ENCODE peak calls at places on chromosomes 13 and 19, in four cellular contexts. One of them, this sample, is unnamed.

GRCh38 chr13:23673867-23674605 is 103.8 kb downstream of the TNFRSF19 start:
- DNase-seq in tibial nerve: no peak
- DNase-seq in cardiac muscle cell: no peak
- DNase-seq in MM.1S: no peak
- DNase-seq in this sample: no peak

GRCh38 chr13:45658586-45659235 is 43.2 kb upstream of the ERICH6B start:
- DNase-seq in tibial nerve: no peak
- DNase-seq in cardiac muscle cell: no peak
- DNase-seq in MM.1S: no peak
- DNase-seq in this sample: no peak

GRCh38 chr13:27658569-27658968 is 36.9 kb downstream of the POLR1D start:
- DNase-seq in MM.1S: no peak
- DNase-seq in cardiac muscle cell: no peak
- DNase-seq in tibial nerve: no peak
- DNase-seq in this sample: no peak

GRCh38 chr13:93690139-93690538 is 463.5 kb downstream of the GPC6 start:
- DNase-seq in MM.1S: peak; percentile 23
- DNase-seq in tibial nerve: no peak
- DNase-seq in cardiac muscle cell: peak; percentile 75
- DNase-seq in this sample: peak; percentile 2

GRCh38 chr19:43774103-43774939 is 6.5 kb downstream of the KCNN4 start:
- DNase-seq in cardiac muscle cell: peak; percentile 86
- DNase-seq in MM.1S: no peak
- DNase-seq in tibial nerve: no peak
- DNase-seq in this sample: no peak

GRCh38 chr13:57918913-57919312 is 287.4 kb downstream of the PCDH17 start:
- DNase-seq in tibial nerve: no peak
- DNase-seq in MM.1S: no peak
- DNase-seq in cardiac muscle cell: peak; percentile 15
- DNase-seq in this sample: no peak

GRCh38 chr19:11963566-11964355 is 1.1 kb upstream of the ZNF763 start:
- DNase-seq in MM.1S: peak; percentile 68
- DNase-seq in cardiac muscle cell: peak; percentile 87
- DNase-seq in tibial nerve: peak; percentile 71
- DNase-seq in this sample: peak; percentile 62

GRCh38 chr19:6126335-6126974 is 9.0 kb upstream of the ACSBG2 start:
- DNase-seq in MM.1S: peak; percentile 65
- DNase-seq in cardiac muscle cell: peak; percentile 41
- DNase-seq in tibial nerve: no peak
- DNase-seq in this sample: peak; percentile 9

GRCh38 chr13:39509616-39510015 is 93.4 kb downstream of the LHFPL6 start:
- DNase-seq in MM.1S: no peak
- DNase-seq in cardiac muscle cell: no peak
- DNase-seq in tibial nerve: no peak
- DNase-seq in this sample: no peak

GRCh38 chr19:9323557-9323918 is 441 bp upstream of the ZNF559 start:
- DNase-seq in MM.1S: peak; percentile 86
- DNase-seq in cardiac muscle cell: peak; percentile 48
- DNase-seq in tibial nerve: peak; percentile 25
- DNase-seq in this sample: no peak

GRCh38 chr19:13850910-13851753 is 25.8 kb upstream of the NANOS3 start:
- DNase-seq in MM.1S: no peak
- DNase-seq in tibial nerve: peak; percentile 80
- DNase-seq in cardiac muscle cell: no peak
- DNase-seq in this sample: peak; percentile 50

GRCh38 chr13:113855931-113856715 is 7.8 kb downstream of the GAS6 start:
- DNase-seq in tibial nerve: no peak
- DNase-seq in MM.1S: peak; percentile 30
- DNase-seq in cardiac muscle cell: no peak
- DNase-seq in this sample: no peak

GRCh38 chr19:5826531-5827341 is 12.8 kb downstream of the FUT6 start:
- DNase-seq in MM.1S: peak; percentile 94
- DNase-seq in cardiac muscle cell: peak; percentile 90
- DNase-seq in tibial nerve: no peak
- DNase-seq in this sample: no peak

GRCh38 chr19:48741222-48741999 is 1.0 kb upstream of the RASIP1 start:
- DNase-seq in MM.1S: no peak
- DNase-seq in cardiac muscle cell: peak; percentile 32
- DNase-seq in tibial nerve: no peak
- DNase-seq in this sample: peak; percentile 62

GRCh38 chr13:46810440-46810839 is 13.5 kb upstream of the ESD start:
- DNase-seq in tibial nerve: no peak
- DNase-seq in cardiac muscle cell: no peak
- DNase-seq in MM.1S: no peak
- DNase-seq in this sample: no peak

GRCh38 chr13:63085851-63086250 is 1670.2 kb upstream of the PCDH20 start:
- DNase-seq in tibial nerve: no peak
- DNase-seq in cardiac muscle cell: no peak
- DNase-seq in MM.1S: no peak
- DNase-seq in this sample: no peak

GRCh38 chr13:31168736-31169135 is 7.0 kb upstream of the HSPH1 start:
- DNase-seq in tibial nerve: no peak
- DNase-seq in cardiac muscle cell: no peak
- DNase-seq in MM.1S: no peak
- DNase-seq in this sample: no peak

GRCh38 chr19:8609210-8610040 is 1.1 kb downstream of the ADAMTS10 start:
- DNase-seq in cardiac muscle cell: peak; percentile 68
- DNase-seq in tibial nerve: peak; percentile 35
- DNase-seq in MM.1S: no peak
- DNase-seq in this sample: peak; percentile 24

GRCh38 chr13:49319555-49320350 is 72.0 kb downstream of the CDADC1 start:
- DNase-seq in cardiac muscle cell: no peak
- DNase-seq in tibial nerve: no peak
- DNase-seq in MM.1S: no peak
- DNase-seq in this sample: no peak

GRCh38 chr19:13103585-13103923 is 896 bp upstream of the LYL1 start:
- DNase-seq in MM.1S: no peak
- DNase-seq in cardiac muscle cell: no peak
- DNase-seq in tibial nerve: no peak
- DNase-seq in this sample: no peak

GRCh38 chr13:34833562-34834182 is 108.4 kb upstream of the NBEA start:
- DNase-seq in tibial nerve: no peak
- DNase-seq in MM.1S: no peak
- DNase-seq in cardiac muscle cell: no peak
- DNase-seq in this sample: no peak

GRCh38 chr19:1253514-1254080 is 5.2 kb downstream of the MIDN start:
- DNase-seq in tibial nerve: no peak
- DNase-seq in MM.1S: no peak
- DNase-seq in cardiac muscle cell: no peak
- DNase-seq in this sample: no peak

GRCh38 chr13:27338816-27339215 is 68.2 kb downstream of the RASL11A start:
- DNase-seq in MM.1S: no peak
- DNase-seq in cardiac muscle cell: peak; percentile 25
- DNase-seq in tibial nerve: no peak
- DNase-seq in this sample: no peak

GRCh38 chr13:46964789-46965527 is 68.1 kb upstream of the HTR2A start:
- DNase-seq in tibial nerve: no peak
- DNase-seq in cardiac muscle cell: no peak
- DNase-seq in MM.1S: no peak
- DNase-seq in this sample: no peak

GRCh38 chr13:48125794-48126228 is 30.9 kb upstream of the MED4 start:
- DNase-seq in tibial nerve: no peak
- DNase-seq in MM.1S: no peak
- DNase-seq in cardiac muscle cell: peak; percentile 3
- DNase-seq in this sample: no peak

GRCh38 chr13:90752070-90752469 is 595.4 kb upstream of the MIR17HG start:
- DNase-seq in MM.1S: no peak
- DNase-seq in tibial nerve: no peak
- DNase-seq in cardiac muscle cell: no peak
- DNase-seq in this sample: no peak

GRCh38 chr13:26529441-26529840 is 28.0 kb upstream of the WASF3 start:
- DNase-seq in tibial nerve: no peak
- DNase-seq in cardiac muscle cell: peak; percentile 74
- DNase-seq in MM.1S: peak; percentile 61
- DNase-seq in this sample: no peak

GRCh38 chr13:45297456-45298205 is 43.4 kb downstream of the TPT1 start:
- DNase-seq in tibial nerve: no peak
- DNase-seq in MM.1S: peak; percentile 22
- DNase-seq in cardiac muscle cell: no peak
- DNase-seq in this sample: peak; percentile 54

GRCh38 chr13:103312467-103312866 is 246.2 kb upstream of the SLC10A2 start:
- DNase-seq in cardiac muscle cell: no peak
- DNase-seq in tibial nerve: no peak
- DNase-seq in MM.1S: no peak
- DNase-seq in this sample: no peak

GRCh38 chr13:30551194-30551593 is 66.5 kb upstream of the USPL1 start:
- DNase-seq in cardiac muscle cell: peak; percentile 25
- DNase-seq in tibial nerve: no peak
- DNase-seq in MM.1S: peak; percentile 56
- DNase-seq in this sample: peak; percentile 63

GRCh38 chr13:52599853-52600603 is 42.2 kb upstream of the HNRNPA1L2 start:
- DNase-seq in tibial nerve: no peak
- DNase-seq in MM.1S: peak; percentile 22
- DNase-seq in cardiac muscle cell: peak; percentile 42
- DNase-seq in this sample: peak; percentile 35

GRCh38 chr13:113049521-113049941 is 56.1 kb upstream of the F7 start:
- DNase-seq in tibial nerve: no peak
- DNase-seq in MM.1S: no peak
- DNase-seq in cardiac muscle cell: no peak
- DNase-seq in this sample: no peak

GRCh38 chr13:94607939-94608338 is 6.3 kb downstream of the GPR180 start:
- DNase-seq in tibial nerve: no peak
- DNase-seq in MM.1S: no peak
- DNase-seq in cardiac muscle cell: no peak
- DNase-seq in this sample: no peak

GRCh38 chr13:85698236-85698635 is 101.0 kb downstream of the SLITRK6 start:
- DNase-seq in tibial nerve: no peak
- DNase-seq in MM.1S: no peak
- DNase-seq in cardiac muscle cell: no peak
- DNase-seq in this sample: no peak

GRCh38 chr13:113802761-113803160 is 43.7 kb downstream of the TMEM255B start:
- DNase-seq in MM.1S: no peak
- DNase-seq in tibial nerve: no peak
- DNase-seq in cardiac muscle cell: no peak
- DNase-seq in this sample: no peak

GRCh38 chr13:112985803-112986408 is 16.9 kb downstream of the MCF2L start:
- DNase-seq in MM.1S: no peak
- DNase-seq in tibial nerve: no peak
- DNase-seq in cardiac muscle cell: no peak
- DNase-seq in this sample: no peak

GRCh38 chr19:57438925-57439324 is 3.8 kb downstream of the ZNF749 start:
- DNase-seq in MM.1S: no peak
- DNase-seq in cardiac muscle cell: no peak
- DNase-seq in tibial nerve: no peak
- DNase-seq in this sample: no peak

DNA sequence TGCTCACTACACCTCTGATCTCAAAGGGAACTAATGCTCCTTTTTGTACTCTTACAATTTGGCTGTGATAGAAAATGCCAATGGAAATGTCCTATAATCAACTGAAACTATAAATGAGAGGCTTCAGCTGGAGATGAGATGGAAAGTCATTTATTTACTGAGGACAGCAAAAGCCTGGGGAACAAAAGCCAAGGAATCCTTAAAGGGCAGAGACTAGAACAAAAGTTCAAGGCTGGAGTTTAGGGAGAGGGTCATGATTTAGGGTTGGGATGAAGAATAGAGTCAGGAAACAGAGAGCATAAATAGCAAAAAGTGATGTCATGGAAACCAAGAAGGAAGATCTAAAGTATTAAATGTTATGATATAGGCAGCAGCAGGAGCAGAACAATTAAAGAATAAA is 401.1 kb downstream of the FGF14 start:
- DNase-seq in MM.1S: no peak
- DNase-seq in cardiac muscle cell: no peak
- DNase-seq in tibial nerve: no peak
- DNase-seq in this sample: no peak
- H3K4me3 ChIP-seq in MM.1S: no peak overlapping the region
- H3K4me3 ChIP-seq in cardiac muscle cell: no peak overlapping the region
- H3K4me3 ChIP-seq in tibial nerve: no peak overlapping the region
- H3K4me3 ChIP-seq in this sample: no peak overlapping the region

GRCh38 chr13:97757807-97758206 is 195.7 kb upstream of the IPO5 start:
- DNase-seq in tibial nerve: no peak
- DNase-seq in MM.1S: no peak
- DNase-seq in cardiac muscle cell: no peak
- DNase-seq in this sample: no peak
- H3K27ac ChIP-seq in tibial nerve: no peak overlapping the region
- H3K27ac ChIP-seq in MM.1S: no peak overlapping the region
- H3K27ac ChIP-seq in cardiac muscle cell: no peak overlapping the region
- H3K27ac ChIP-seq in this sample: no peak overlapping the region

DNA sequence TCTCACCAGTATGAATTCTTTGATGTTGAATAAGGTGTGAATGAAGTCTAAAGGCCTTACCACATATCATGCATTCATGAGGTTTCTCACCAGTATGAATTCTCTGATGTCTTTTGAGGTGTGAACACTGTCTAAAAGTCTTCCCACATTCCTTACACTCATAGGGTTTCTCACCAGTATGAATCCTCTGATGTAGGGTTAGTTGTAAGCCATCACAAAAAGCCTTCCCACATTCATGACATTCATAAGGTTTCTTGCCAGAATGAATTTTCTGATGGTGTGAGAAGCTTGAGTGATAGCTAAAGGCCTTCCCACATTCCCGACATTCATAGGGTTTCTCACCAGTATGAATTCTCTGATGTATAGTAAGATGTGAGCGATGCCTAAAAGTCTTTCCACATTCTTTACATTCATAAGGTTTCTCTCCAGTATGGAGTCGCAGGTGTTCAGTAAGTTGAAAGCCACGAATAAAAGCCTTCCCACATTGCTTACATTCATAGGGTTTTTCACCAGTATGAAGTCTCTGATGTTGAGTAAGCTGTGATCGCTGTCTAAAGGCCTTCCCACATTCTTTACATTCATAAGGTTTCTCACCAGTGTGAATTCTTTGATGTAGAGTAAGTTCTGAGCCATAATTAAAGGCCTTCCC is 27.7 kb downstream of the ZNF461 start:
- DNase-seq in tibial nerve: no peak
- DNase-seq in MM.1S: no peak
- DNase-seq in cardiac muscle cell: no peak
- DNase-seq in this sample: no peak
- H3K9me3 ChIP-seq in tibial nerve: peaks cover 93% of the 10 kb centered on the region
- H3K9me3 ChIP-seq in MM.1S: peaks cover 5% of the 10 kb centered on the region
- H3K9me3 ChIP-seq in cardiac muscle cell: peaks cover 33% of the 10 kb centered on the region
- H3K9me3 ChIP-seq in this sample: peaks cover 33% of the 10 kb centered on the region

DNA sequence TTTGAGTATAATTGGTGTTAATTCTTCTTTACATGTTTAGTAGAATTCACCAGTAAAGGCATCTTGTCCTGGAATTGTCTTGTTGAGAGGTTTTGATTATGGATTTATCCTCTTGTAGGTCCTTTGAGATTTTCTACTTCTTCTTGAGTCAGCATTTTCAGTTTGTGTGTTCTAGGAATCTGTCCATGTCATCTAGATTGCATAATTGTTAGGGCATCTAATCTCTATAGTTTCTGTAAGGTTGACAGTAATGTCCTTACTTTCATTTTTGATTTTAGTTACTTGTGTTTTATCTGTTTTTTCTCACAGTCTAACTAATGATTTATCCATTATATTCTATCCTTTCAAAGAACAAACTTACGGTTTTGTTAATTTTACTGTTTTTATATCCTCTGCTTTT is 492.0 kb downstream of the FGF9 start:
- DNase-seq in MM.1S: peak; percentile 14
- DNase-seq in tibial nerve: no peak
- DNase-seq in cardiac muscle cell: no peak
- DNase-seq in this sample: no peak
- H3K4me3 ChIP-seq in MM.1S: no peak overlapping the region
- H3K4me3 ChIP-seq in tibial nerve: no peak overlapping the region
- H3K4me3 ChIP-seq in cardiac muscle cell: no peak overlapping the region
- H3K4me3 ChIP-seq in this sample: peak overlapping the region; percentile 35